ENCODE peak calls at places on chromosome 10, in six cellular contexts. G, R, K, O, C and N are unnamed samples.

GRCh38 chr10:52314822-52315552 is 906 bp downstream of the DKK1 start:
- DNase-seq in G (peak), R (peak), K (no peak), O (no peak), C (peak), N (no peak)

GRCh38 chr10:1406976-1407945 is 330.1 kb downstream of the ADARB2 start:
- DNase-seq in G (no peak), R (no peak), K (no peak), O (peak), C (no peak), N (no peak)

GRCh38 chr10:98589691-98590090 is 143.0 kb upstream of the HPS1 start:
- DNase-seq in G (no peak), R (no peak), K (no peak), O (no peak), C (no peak), N (no peak)

GRCh38 chr10:77643795-77644468 is 6.3 kb upstream of the KCNMA1 start:
- DNase-seq in G (peak), R (peak), K (no peak), O (peak), C (peak), N (peak)

GRCh38 chr10:24513155-24513554 is 210.5 kb downstream of the ARHGAP21 start:
- DNase-seq in G (peak), R (peak), K (no peak), O (no peak), C (peak), N (no peak)

GRCh38 chr10:106473129-106473528 is 691.4 kb downstream of the SORCS1 start:
- DNase-seq in G (no peak), R (no peak), K (no peak), O (no peak), C (no peak), N (no peak)

GRCh38 chr10:12617205-12618175 is 268.1 kb downstream of the CAMK1D start:
- DNase-seq in G (no peak), R (no peak), K (no peak), O (no peak), C (no peak), N (no peak)

GRCh38 chr10:80187465-80188409 is 17.6 kb downstream of the ANXA11 start:
- DNase-seq in G (no peak), R (no peak), K (no peak), O (peak), C (no peak), N (peak)

GRCh38 chr10:45155784-45156183 is 155.1 kb downstream of the ZNF22 start:
- DNase-seq in G (no peak), R (no peak), K (no peak), O (no peak), C (no peak), N (no peak)

GRCh38 chr10:24331457-24331856 is 122.5 kb downstream of the KIAA1217 start:
- DNase-seq in G (peak), R (peak), K (peak), O (peak), C (no peak), N (peak)

GRCh38 chr10:44334621-44335184 is 50.2 kb downstream of the CXCL12 start:
- DNase-seq in G (peak), R (peak), K (no peak), O (no peak), C (peak), N (no peak)

GRCh38 chr10:103618575-103619423 is 125.3 kb downstream of the NEURL1 start:
- DNase-seq in G (peak), R (no peak), K (peak), O (peak), C (peak), N (no peak)

GRCh38 chr10:113303747-113304146 is 249.1 kb upstream of the HABP2 start:
- DNase-seq in G (peak), R (peak), K (no peak), O (no peak), C (no peak), N (no peak)

GRCh38 chr10:11424456-11425287 is 186.8 kb downstream of the USP6NL start:
- DNase-seq in G (peak), R (peak), K (peak), O (peak), C (peak), N (peak)

GRCh38 chr10:86139066-86139657 is 227.4 kb downstream of the GRID1 start:
- DNase-seq in G (peak), R (no peak), K (no peak), O (no peak), C (no peak), N (no peak)

GRCh38 chr10:86399879-86400704 is 33.5 kb upstream of the GRID1 start:
- DNase-seq in G (peak), R (peak), K (peak), O (peak), C (peak), N (peak)

GRCh38 chr10:26479766-26480492 is 41.8 kb downstream of the APBB1IP start:
- DNase-seq in G (no peak), R (no peak), K (no peak), O (no peak), C (no peak), N (peak)

GRCh38 chr10:131279516-131279915 is 32.0 kb downstream of the TCERG1L start:
- DNase-seq in G (no peak), R (no peak), K (no peak), O (no peak), C (no peak), N (no peak)

GRCh38 chr10:4671451-4672145 is 154.4 kb upstream of the AKR1E2 start:
- DNase-seq in G (no peak), R (peak), K (no peak), O (no peak), C (peak), N (no peak)

GRCh38 chr10:18211862-18212261 is 71.6 kb downstream of the CACNB2 start:
- DNase-seq in G (no peak), R (no peak), K (no peak), O (no peak), C (no peak), N (no peak)

GRCh38 chr10:31768467-31768866 is 160.2 kb downstream of the ARHGAP12 start:
- DNase-seq in G (peak), R (peak), K (no peak), O (no peak), C (no peak), N (no peak)

GRCh38 chr10:49599546-49599945 is 10.6 kb upstream of the SLC18A3 start:
- DNase-seq in G (no peak), R (no peak), K (no peak), O (no peak), C (no peak), N (no peak)

GRCh38 chr10:88157981-88158465 is 294.6 kb downstream of the PTEN start:
- DNase-seq in G (peak), R (peak), K (no peak), O (no peak), C (peak), N (peak)

GRCh38 chr10:57161157-57161556 is 800.1 kb upstream of the ZWINT start:
- DNase-seq in G (no peak), R (no peak), K (no peak), O (no peak), C (no peak), N (no peak)

GRCh38 chr10:86522385-86522855 is 828 bp upstream of the WAPL start:
- DNase-seq in G (peak), R (no peak), K (no peak), O (no peak), C (no peak), N (peak)

GRCh38 chr10:76998451-76998850 is 639.2 kb downstream of the KCNMA1 start:
- DNase-seq in G (no peak), R (no peak), K (no peak), O (no peak), C (no peak), N (no peak)

GRCh38 chr10:80444646-80445319 is 9.3 kb upstream of the TSPAN14 start:
- DNase-seq in G (peak), R (peak), K (peak), O (peak), C (peak), N (peak)

GRCh38 chr10:12511651-12512050 is 162.3 kb downstream of the CAMK1D start:
- DNase-seq in G (no peak), R (no peak), K (no peak), O (no peak), C (no peak), N (no peak)

GRCh38 chr10:96588060-96588554 is 1.3 kb upstream of the TM9SF3 start:
- DNase-seq in G (no peak), R (no peak), K (no peak), O (no peak), C (no peak), N (peak)

GRCh38 chr10:1249142-1249541 is 193.0 kb downstream of the WDR37 start:
- DNase-seq in G (no peak), R (no peak), K (no peak), O (no peak), C (no peak), N (no peak)

GRCh38 chr10:92313750-92314149 is 22.8 kb downstream of the MARCHF5 start:
- DNase-seq in G (no peak), R (no peak), K (no peak), O (no peak), C (no peak), N (no peak)

GRCh38 chr10:49213211-49213610 is 25.0 kb upstream of the TMEM273 start:
- DNase-seq in G (no peak), R (no peak), K (no peak), O (no peak), C (no peak), N (no peak)

GRCh38 chr10:48454302-48455054 is 148.0 kb downstream of the MAPK8 start:
- DNase-seq in G (peak), R (no peak), K (no peak), O (peak), C (no peak), N (no peak)

GRCh38 chr10:128263891-128264688 is 137.9 kb upstream of the MKI67 start:
- DNase-seq in G (peak), R (peak), K (peak), O (peak), C (peak), N (peak)

GRCh38 chr10:52668024-52668423 is 104.6 kb downstream of the MBL2 start:
- DNase-seq in G (no peak), R (no peak), K (no peak), O (no peak), C (peak), N (no peak)

GRCh38 chr10:15725603-15726002 is 5.9 kb upstream of the ITGA8 start:
- DNase-seq in G (peak), R (peak), K (no peak), O (no peak), C (no peak), N (peak)

GRCh38 chr10:110531687-110532086 is 34.0 kb downstream of the DUSP5 start:
- DNase-seq in G (no peak), R (no peak), K (no peak), O (no peak), C (no peak), N (no peak)
- H3K4me3 ChIP-seq in G (no peak), R (no peak), K (no peak), O (no peak), C (no peak), N (no peak)

GRCh38 chr10:114405011-114405350 is 679 bp upstream of the AFAP1L2 start:
- DNase-seq in G (no peak), R (no peak), K (no peak), O (peak), C (no peak), N (peak)

GRCh38 chr10:114404171-114405010 is at the start of gene AFAP1L2:
- DNase-seq in G (no peak), R (no peak), K (peak), O (peak), C (peak), N (peak)

GRCh38 chr10:114402871-114403544 is 1.3 kb downstream of the AFAP1L2 start:
- DNase-seq in G (no peak), R (no peak), K (no peak), O (no peak), C (no peak), N (no peak)

GRCh38 chr10:114402233-114402632 is 2.1 kb downstream of the AFAP1L2 start:
- DNase-seq in G (no peak), R (no peak), K (no peak), O (no peak), C (no peak), N (no peak)

GRCh38 chr10:114403545-114404161 is 649 bp downstream of the AFAP1L2 start:
- DNase-seq in G (no peak), R (no peak), K (peak), O (no peak), C (no peak), N (no peak)
- H3K4me3 ChIP-seq in G (peak), R (no peak), K (peak), O (peak), C (peak), N (peak)

DNA sequence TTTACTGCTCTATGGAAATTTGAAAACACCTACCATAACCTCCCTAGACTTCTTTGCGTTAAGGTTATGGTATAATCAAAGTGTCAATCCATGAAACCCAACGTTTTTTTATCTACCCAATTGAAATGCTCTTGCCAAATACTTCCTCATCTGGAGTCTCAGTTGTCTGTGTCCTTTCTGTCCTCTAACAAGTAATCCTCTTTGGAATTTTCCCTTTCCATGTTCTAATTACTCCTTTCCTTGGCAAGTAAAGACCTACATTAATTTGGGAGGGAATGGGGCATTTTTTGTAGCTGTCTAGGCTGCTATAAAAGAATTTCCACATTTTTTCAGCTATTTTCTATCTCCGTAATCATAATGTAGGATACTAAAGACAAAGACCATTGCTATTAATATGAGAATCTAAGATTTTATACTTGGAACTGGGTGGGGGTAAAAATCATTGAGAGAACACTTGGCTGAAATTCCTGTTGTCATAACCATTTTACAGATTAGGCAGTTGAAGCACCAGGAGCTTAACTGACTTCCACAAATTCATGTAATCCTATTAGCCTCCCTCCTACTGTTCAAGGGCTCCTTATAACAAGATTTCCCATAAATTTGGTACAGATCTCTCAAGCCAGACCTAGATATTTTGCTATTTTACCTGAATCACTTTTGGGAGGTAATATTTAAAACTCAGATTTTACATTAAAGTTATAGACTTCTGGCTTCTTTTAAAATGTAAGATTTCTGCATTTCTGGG is 1307.6 kb downstream of the XPNPEP1 start:
- DNase-seq in G (no peak), R (no peak), K (no peak), O (no peak), C (no peak), N (no peak)
- H3K4me3 ChIP-seq in G (no peak), R (no peak), K (no peak), O (no peak), C (no peak), N (no peak)

GRCh38 chr10:6045600-6046457 is 16.3 kb downstream of the IL2RA start:
- DNase-seq in G (no peak), R (no peak), K (no peak), O (no peak), C (no peak), N (no peak)

GRCh38 chr10:6044060-6044459 is 18.1 kb downstream of the IL2RA start:
- DNase-seq in G (no peak), R (no peak), K (no peak), O (no peak), C (no peak), N (no peak)

GRCh38 chr10:6047326-6047611 is 14.9 kb downstream of the IL2RA start:
- DNase-seq in G (no peak), R (no peak), K (no peak), O (no peak), C (no peak), N (no peak)

GRCh38 chr10:6046458-6047325 is 15.5 kb downstream of the IL2RA start:
- DNase-seq in G (no peak), R (no peak), K (no peak), O (no peak), C (no peak), N (no peak)

DNA sequence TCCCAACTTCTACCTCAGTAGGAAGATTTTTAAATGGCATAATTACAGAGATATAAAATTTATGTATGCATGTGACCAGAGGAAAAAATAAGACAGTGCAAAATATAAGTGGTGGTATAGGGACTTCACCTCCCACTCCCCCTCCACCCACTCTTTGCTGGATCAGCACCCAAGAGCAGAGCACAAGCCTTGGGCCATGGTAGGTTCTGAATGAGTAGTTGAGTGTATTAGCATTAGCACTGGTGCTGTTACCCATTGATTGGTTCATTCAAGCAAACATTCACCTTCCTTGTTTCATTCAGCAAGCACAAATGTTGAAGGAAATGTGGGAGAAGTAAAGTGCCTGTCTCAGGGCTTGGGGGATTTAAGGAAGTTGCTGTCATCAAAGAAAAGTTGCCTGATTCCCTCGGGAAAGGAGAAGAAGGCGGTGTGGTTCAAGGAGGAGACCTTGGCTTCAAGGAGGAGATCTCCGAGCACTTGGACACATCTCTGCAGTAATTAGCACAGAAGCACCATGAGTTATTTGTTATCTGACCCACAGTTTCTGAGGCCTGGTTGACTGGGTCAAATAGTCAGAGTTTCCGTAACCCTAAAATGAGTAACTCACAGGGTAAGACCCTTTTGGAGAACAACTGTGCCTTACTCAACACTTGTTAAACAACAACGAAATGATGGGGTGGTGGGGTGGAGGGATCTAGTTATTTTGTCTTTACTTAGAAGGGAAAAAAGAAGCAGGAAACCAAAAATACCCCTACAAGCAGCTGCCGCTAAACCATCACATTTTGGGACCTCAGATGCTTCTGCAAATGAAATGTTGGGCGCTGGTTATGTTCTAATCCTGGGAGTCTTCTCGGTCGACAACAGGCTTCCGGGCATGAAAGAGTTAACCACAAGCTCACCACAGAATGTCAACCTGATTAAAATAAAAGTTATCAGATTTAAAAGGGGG is 17.2 kb downstream of the IL2RA start:
- DNase-seq in G (no peak), R (no peak), K (no peak), O (no peak), C (no peak), N (no peak)
- H3K4me3 ChIP-seq in G (no peak), R (no peak), K (no peak), O (no peak), C (no peak), N (no peak)

GRCh38 chr10:110006358-110007170 is 1.2 kb upstream of the ADD3 start:
- DNase-seq in G (peak), R (peak), K (peak), O (peak), C (peak), N (peak)
- H3K4me3 ChIP-seq in G (peak), R (peak), K (peak), O (peak), C (peak), N (peak)

GRCh38 chr10:122127943-122128342 is 139.0 kb downstream of the TACC2 start:
- DNase-seq in G (no peak), R (peak), K (no peak), O (no peak), C (peak), N (peak)
- H3K4me3 ChIP-seq in G (no peak), R (peak), K (peak), O (peak), C (peak), N (no peak)

GRCh38 chr10:30433286-30433778 is 652 bp upstream of the MAP3K8 start:
- DNase-seq in G (peak), R (peak), K (peak), O (peak), C (peak), N (peak)

GRCh38 chr10:30433779-30434272 is at the start of gene MAP3K8:
- DNase-seq in G (peak), R (peak), K (peak), O (peak), C (peak), N (peak)

GRCh38 chr10:30430544-30431298 is 3.3 kb upstream of the MAP3K8 start:
- DNase-seq in G (peak), R (no peak), K (no peak), O (no peak), C (no peak), N (no peak)

GRCh38 chr10:30432631-30433285 is 1.2 kb upstream of the MAP3K8 start:
- DNase-seq in G (no peak), R (no peak), K (peak), O (no peak), C (no peak), N (peak)

GRCh38 chr10:30431435-30431911 is 2.5 kb upstream of the MAP3K8 start:
- DNase-seq in G (peak), R (no peak), K (peak), O (peak), C (no peak), N (peak)
- H3K4me3 ChIP-seq in G (no peak), R (no peak), K (peak), O (peak), C (no peak), N (no peak)

DNA sequence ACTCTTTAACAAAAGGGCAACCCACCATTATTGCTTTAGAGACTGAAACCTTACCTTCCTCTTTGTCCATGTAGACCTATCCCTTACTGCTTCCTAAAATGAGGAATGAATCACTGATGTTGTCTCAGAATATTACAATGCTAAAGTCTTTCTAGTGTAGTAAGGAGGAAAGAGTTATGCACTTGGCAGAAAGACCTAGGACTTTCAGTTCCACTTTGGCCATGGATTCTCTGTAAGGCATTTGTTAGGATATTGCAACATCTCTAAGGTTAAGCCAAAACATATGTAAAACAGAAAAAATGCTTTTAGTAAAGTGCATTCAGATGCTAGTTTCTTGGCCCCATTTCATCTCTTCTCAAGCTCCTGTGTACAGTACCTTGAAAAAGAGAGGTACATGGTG is 230.9 kb downstream of the PARD3 start:
- DNase-seq in G (peak), R (peak), K (no peak), O (no peak), C (peak), N (no peak)
- H3K4me3 ChIP-seq in G (no peak), R (no peak), K (no peak), O (no peak), C (no peak), N (no peak)

GRCh38 chr10:58514102-58514472 is 1.4 kb downstream of the BICC1 start:
- DNase-seq in G (no peak), R (no peak), K (no peak), O (no peak), C (no peak), N (no peak)
- H3K4me3 ChIP-seq in G (peak), R (peak), K (peak), O (peak), C (peak), N (no peak)